ENCODE peak calls at places on chromosomes 6 and 20, in four cellular contexts. S, F, T and P are unnamed samples.

GRCh38 chr6:155524249-155524651 is 68.6 kb upstream of the NOX3 start:
- DNase-seq in S (no peak), F (peak), T (no peak), P (no peak)

GRCh38 chr20:1431158-1431557 is 35.5 kb downstream of the NSFL1C start:
- DNase-seq in S (peak), T (no peak), F (no peak), P (no peak)

GRCh38 chr6:157267109-157267611 is 56.2 kb downstream of the TMEM242 start:
- DNase-seq in F (no peak), T (no peak), S (no peak), P (no peak)

GRCh38 chr6:2866183-2866846 is 24.7 kb upstream of the SERPINB1 start:
- DNase-seq in F (no peak), T (no peak), S (no peak), P (no peak)

GRCh38 chr20:47238780-47239769 is 117.4 kb downstream of the ZMYND8 start:
- DNase-seq in F (no peak), T (no peak), S (no peak), P (no peak)

GRCh38 chr6:21277601-21278043 is 315.9 kb upstream of the SOX4 start:
- DNase-seq in T (no peak), S (no peak), F (no peak), P (no peak)

GRCh38 chr6:43706788-43707187 is 19.2 kb upstream of the MRPS18A start:
- DNase-seq in T (no peak), S (no peak), F (no peak), P (no peak)

GRCh38 chr20:60579941-60580515 is 621.8 kb downstream of the CDH26 start:
- DNase-seq in T (no peak), S (no peak), F (no peak), P (no peak)

GRCh38 chr6:163230901-163231300 is 183.6 kb upstream of the QKI start:
- DNase-seq in F (no peak), T (no peak), S (no peak), P (no peak)

GRCh38 chr6:49416195-49416594 is 46.9 kb downstream of the MMUT start:
- DNase-seq in T (no peak), F (no peak), S (no peak), P (no peak)

GRCh38 chr6:104118274-104118673 is 741.4 kb downstream of the HACE1 start:
- DNase-seq in F (no peak), T (no peak), S (no peak), P (no peak)

GRCh38 chr6:108665495-108666196 is 104.9 kb downstream of the FOXO3 start:
- DNase-seq in T (no peak), S (no peak), F (no peak), P (no peak)

GRCh38 chr6:52423971-52424381 is 3.8 kb downstream of the EFHC1 start:
- DNase-seq in S (no peak), F (peak), T (no peak), P (no peak)

GRCh38 chr6:20790032-20790791 is 256.0 kb downstream of the CDKAL1 start:
- DNase-seq in F (no peak), T (no peak), S (no peak), P (no peak)

GRCh38 chr6:166344240-166344639 is 1.9 kb upstream of the SFT2D1 start:
- DNase-seq in F (no peak), S (no peak), T (no peak), P (no peak)

GRCh38 chr6:52016918-52017748 is 70.3 kb downstream of the PKHD1 start:
- DNase-seq in T (no peak), S (no peak), F (no peak), P (no peak)

GRCh38 chr6:47153066-47153755 is 111.1 kb upstream of the ADGRF1 start:
- DNase-seq in F (peak), S (no peak), T (no peak), P (no peak)

GRCh38 chr20:57251344-57251743 is 15.1 kb downstream of the BMP7 start:
- DNase-seq in F (no peak), T (no peak), S (peak), P (no peak)

GRCh38 chr20:57023997-57024396 is 242.4 kb downstream of the BMP7 start:
- DNase-seq in T (no peak), F (no peak), S (no peak), P (no peak)

GRCh38 chr6:52162940-52163908 is 23.0 kb upstream of the IL17A start:
- DNase-seq in T (no peak), S (peak), F (peak), P (peak)

GRCh38 chr6:62150048-62150663 is 135.9 kb downstream of the KHDRBS2 start:
- DNase-seq in F (peak), T (no peak), S (peak), P (peak)

GRCh38 chr6:165722022-165722421 is 59.0 kb upstream of the PDE10A start:
- DNase-seq in F (no peak), S (no peak), T (no peak), P (no peak)

GRCh38 chr6:158739673-158740072 is 79.5 kb downstream of the EZR start:
- DNase-seq in F (no peak), T (no peak), S (no peak), P (no peak)

GRCh38 chr20:23407770-23408467 is 13.4 kb downstream of the NAPB start:
- DNase-seq in F (no peak), T (no peak), S (no peak), P (peak)

GRCh38 chr6:109455161-109455501 is 441 bp downstream of the MICAL1 start:
- DNase-seq in F (no peak), S (peak), T (no peak), P (peak)

GRCh38 chr6:35297541-35298481 is at the start of gene DEF6:
- DNase-seq in T (peak), F (peak), S (peak), P (peak)

GRCh38 chr6:117919775-117920492 is 12.9 kb downstream of the SLC35F1 start:
- DNase-seq in T (no peak), F (no peak), S (no peak), P (no peak)

GRCh38 chr6:154343473-154344308 is 12.9 kb downstream of the IPCEF1 start:
- DNase-seq in F (peak), S (no peak), T (peak), P (no peak)

GRCh38 chr20:60266184-60266823 is 308.1 kb downstream of the CDH26 start:
- DNase-seq in F (no peak), S (no peak), T (no peak), P (no peak)

GRCh38 chr6:170057034-170057734 is 233.7 kb downstream of the DLL1 start:
- DNase-seq in T (no peak), S (no peak), F (no peak), P (no peak)

GRCh38 chr20:4329232-4329631 is 313.9 kb upstream of the RNF24 start:
- DNase-seq in S (no peak), T (no peak), F (no peak), P (no peak)

GRCh38 chr6:95413789-95414188 is 163.5 kb upstream of the MANEA start:
- DNase-seq in T (no peak), F (no peak), S (no peak), P (no peak)

GRCh38 chr6:25596928-25597818 is 54.8 kb upstream of the SCGN start:
- DNase-seq in T (no peak), S (no peak), F (no peak), P (no peak)

GRCh38 chr6:6801635-6802218 is 213.2 kb downstream of the LY86 start:
- DNase-seq in S (no peak), F (no peak), T (no peak), P (no peak)

GRCh38 chr6:87925373-87926060 is 122.1 kb upstream of the SPACA1 start:
- DNase-seq in F (no peak), T (no peak), S (peak), P (peak)

DNA sequence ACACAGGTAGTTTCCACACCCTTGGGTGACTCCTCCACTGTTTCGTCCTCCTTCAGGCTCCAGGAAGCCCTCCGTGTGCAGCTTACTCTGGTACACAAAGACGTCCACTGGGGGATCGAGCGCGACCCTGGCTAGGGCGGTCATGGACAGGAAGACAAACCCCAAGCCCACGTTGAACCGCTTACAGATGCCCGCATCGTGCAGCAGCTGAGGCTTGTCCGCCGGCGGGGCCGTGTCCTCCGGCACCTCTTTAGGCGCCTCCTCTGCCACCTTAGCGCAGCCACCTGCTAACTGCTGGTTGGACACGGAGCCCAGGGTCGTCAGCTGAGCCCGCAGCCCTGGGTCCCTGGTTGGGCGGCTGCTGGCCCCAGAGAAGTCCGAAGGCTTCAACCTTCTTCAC is 309.0 kb upstream of the BTBD3 start:
- DNase-seq in T (no peak), F (no peak), S (no peak), P (no peak)
- TF ChIP-seq CTCF in T (no peak), F (no peak), S (no peak), P (no peak)

GRCh38 chr6:41805830-41806774 is 18.6 kb downstream of the TOMM6 start:
- DNase-seq in F (no peak), T (no peak), S (no peak), P (no peak)

GRCh38 chr6:41796474-41796873 is 9.0 kb downstream of the TOMM6 start:
- DNase-seq in T (no peak), S (no peak), F (no peak), P (no peak)

GRCh38 chr6:41799517-41799916 is 12.0 kb downstream of the TOMM6 start:
- DNase-seq in F (no peak), S (no peak), T (no peak), P (no peak)

GRCh38 chr6:41798901-41799300 is 11.4 kb downstream of the TOMM6 start:
- DNase-seq in T (no peak), F (no peak), S (no peak), P (no peak)

DNA sequence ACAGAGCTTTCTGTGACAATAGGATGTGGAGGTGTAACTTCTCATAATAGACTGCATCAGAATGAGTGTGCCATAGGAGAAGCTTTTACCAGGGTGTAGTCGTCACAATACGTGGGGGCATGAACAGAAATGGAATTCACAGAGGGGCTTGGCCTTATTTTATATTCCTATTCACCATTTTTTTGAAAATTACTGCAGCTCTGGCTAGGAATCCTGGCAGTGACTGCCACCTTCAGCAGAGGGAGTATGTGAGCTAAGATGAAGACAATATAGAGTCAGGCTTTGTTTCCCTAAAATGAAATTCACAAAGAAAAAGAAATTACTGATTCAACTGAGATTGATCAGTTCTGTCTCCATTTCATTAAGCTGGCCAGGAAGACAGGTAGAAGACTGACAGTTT is 13.9 kb downstream of the TOMM6 start:
- DNase-seq in S (peak), T (no peak), F (peak), P (no peak)
- TF ChIP-seq CTCF in S (peak), T (no peak), F (peak), P (peak)

DNA sequence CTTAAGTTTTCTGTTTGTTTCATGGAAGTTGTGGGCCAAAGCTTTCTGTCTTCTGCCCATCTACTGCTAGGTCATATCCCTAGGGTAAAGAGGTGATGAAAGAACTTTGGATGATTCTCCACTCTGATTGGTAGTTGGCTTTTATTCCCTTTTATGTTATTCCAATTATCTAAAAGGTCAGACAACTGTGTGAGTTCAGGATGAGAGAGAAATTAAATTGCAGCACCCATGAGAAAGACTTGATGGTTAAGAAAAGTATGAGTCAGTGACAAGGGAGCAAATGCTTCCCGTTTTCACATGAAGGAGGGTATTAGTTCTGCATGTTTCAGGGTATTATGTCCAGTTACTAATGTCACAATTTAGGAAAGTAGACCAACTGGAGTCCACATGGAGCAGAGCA is 136.3 kb downstream of the CD109 start:
- DNase-seq in T (no peak), S (no peak), F (no peak), P (no peak)
- TF ChIP-seq CTCF in T (no peak), S (no peak), F (no peak), P (no peak)

GRCh38 chr6:17061097-17061496 is 40.8 kb upstream of the STMND1 start:
- DNase-seq in T (no peak), F (no peak), S (no peak), P (no peak)
- TF ChIP-seq CTCF in T (no peak), F (no peak), S (no peak), P (no peak)

DNA sequence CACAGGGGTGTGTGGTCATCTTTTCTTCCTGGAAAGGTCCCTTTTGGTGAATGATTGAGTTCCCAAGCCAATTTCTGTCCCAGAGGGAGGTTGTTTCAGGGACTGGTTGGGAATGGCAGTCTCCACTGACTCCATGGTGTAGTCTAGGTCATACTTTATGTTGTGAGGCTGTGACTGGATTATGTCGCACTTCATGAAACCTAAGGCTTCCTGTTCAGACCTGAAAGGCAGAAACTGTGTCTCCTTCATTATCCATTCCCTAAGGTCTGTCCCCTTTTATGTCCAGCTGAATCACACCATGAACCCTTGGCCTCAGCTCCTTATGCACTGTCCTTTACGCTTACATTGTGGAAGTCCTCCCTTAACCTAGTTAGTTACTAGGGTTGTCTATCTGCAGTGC is 191.2 kb downstream of the JARID2 start:
- DNase-seq in F (no peak), S (no peak), T (no peak), P (no peak)
- TF ChIP-seq CTCF in F (no peak), S (no peak), T (no peak), P (no peak)

GRCh38 chr20:48921883-48922867 is 664 bp downstream of the ARFGEF2 start:
- DNase-seq in S (peak), F (peak), T (no peak), P (no peak)

GRCh38 chr20:48919882-48920526 is 1.5 kb upstream of the ARFGEF2 start:
- DNase-seq in S (peak), F (no peak), T (no peak), P (no peak)

GRCh38 chr20:48920527-48921167 is 864 bp upstream of the ARFGEF2 start:
- DNase-seq in F (no peak), S (no peak), T (no peak), P (no peak)

GRCh38 chr20:48923149-48923718 is 1.7 kb downstream of the ARFGEF2 start:
- DNase-seq in S (no peak), T (no peak), F (no peak), P (no peak)

GRCh38 chr20:48921168-48921882 is at the start of gene ARFGEF2:
- DNase-seq in F (peak), S (peak), T (peak), P (peak)
- TF ChIP-seq CTCF in F (peak), S (no peak), T (peak), P (no peak)

DNA sequence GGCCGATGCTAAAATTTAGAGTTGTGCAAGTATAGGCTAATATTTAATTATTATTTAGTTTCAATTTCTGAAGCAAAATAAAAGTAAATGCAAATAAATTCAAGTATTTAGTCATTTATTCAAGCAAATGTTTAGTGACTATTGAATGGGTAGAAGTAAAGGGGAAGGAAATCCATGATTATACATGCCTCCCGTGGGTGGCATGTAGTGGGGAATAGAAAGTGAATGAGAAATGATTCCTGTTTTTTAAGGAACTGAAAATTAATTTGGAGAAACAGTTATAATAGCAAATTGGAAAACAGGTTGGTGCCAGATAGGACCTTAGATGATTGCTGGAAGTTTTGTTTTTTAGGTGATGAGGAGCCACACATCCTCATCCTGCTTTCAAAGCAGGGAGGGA is 35.4 kb downstream of the FAM229B start:
- DNase-seq in F (no peak), T (no peak), S (no peak), P (no peak)
- TF ChIP-seq CTCF in F (no peak), T (no peak), S (no peak), P (no peak)

DNA sequence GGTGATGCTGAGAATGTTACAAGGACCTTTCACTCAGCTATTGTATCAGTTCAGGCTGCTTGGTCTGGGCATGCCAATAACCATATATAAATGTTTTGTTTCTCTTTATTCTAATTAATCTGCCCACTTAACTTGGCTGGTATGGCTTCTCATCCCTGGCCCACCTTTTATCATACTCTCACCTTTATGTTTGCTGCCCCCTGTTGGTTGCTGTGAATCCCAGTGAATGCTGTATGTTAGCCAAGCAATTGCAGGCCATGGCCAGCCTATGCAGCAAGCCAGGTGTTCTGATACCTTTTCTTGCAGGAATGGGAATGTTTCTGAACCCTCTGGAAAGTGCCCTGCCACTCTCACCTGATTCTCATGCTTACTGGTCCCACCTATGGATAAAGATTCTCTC is 54.6 kb downstream of the PCSK2 start:
- DNase-seq in T (no peak), S (peak), F (no peak), P (peak)
- TF ChIP-seq CTCF in T (no peak), S (peak), F (no peak), P (peak)

GRCh38 chr6:149560736-149561135 is 5.4 kb upstream of the GINM1 start:
- DNase-seq in S (peak), T (no peak), F (no peak), P (no peak)
- TF ChIP-seq CTCF in S (peak), T (peak), F (peak), P (no peak)